ENCODE peak calls at places on chromosomes 6 and 20, in six cellular contexts. C is psoas muscle, A is neural progenitor cell, E is cardiac muscle cell, X is ascending aorta, H is IMR-90. V is an unnamed sample.

GRCh38 chr6:161076211-161076677 is 84.7 kb downstream of the MAP3K4 start:
- DNase-seq in X (no peak), A (no peak), H (no peak), C (no peak), E (peak; percentile 34), V (no peak)

GRCh38 chr6:30441171-30441570 is 48.1 kb upstream of the HLA-E start:
- DNase-seq in A (no peak), X (no peak), H (no peak), C (no peak), E (no peak), V (no peak)

GRCh38 chr20:11261533-11262000 is 587.8 kb upstream of the JAG1 start:
- DNase-seq in C (no peak), X (no peak), A (no peak), E (peak; percentile 77), H (peak; percentile 95), V (no peak)

GRCh38 chr20:61857884-61858283 is 207.8 kb downstream of the TAF4 start:
- DNase-seq in E (no peak), A (no peak), X (no peak), C (no peak), H (no peak), V (no peak)

GRCh38 chr6:16322666-16323312 is 84.4 kb downstream of the GMPR start:
- DNase-seq in X (peak; percentile 64), C (peak; percentile 70), E (peak; percentile 80), A (peak; percentile 26), H (peak; percentile 99), V (peak; percentile 59)

GRCh38 chr6:147837540-147837939 is 329.1 kb downstream of the SAMD5 start:
- DNase-seq in C (no peak), A (no peak), H (no peak), E (no peak), X (no peak), V (no peak)

GRCh38 chr6:20217476-20217855 is 5.2 kb upstream of the MBOAT1 start:
- DNase-seq in E (peak; percentile 40), H (no peak), C (no peak), A (no peak), X (no peak), V (no peak)

GRCh38 chr20:62980970-62981369 is 25.8 kb downstream of the BHLHE23 start:
- DNase-seq in A (peak; percentile 69), X (no peak), C (no peak), E (peak; percentile 6), H (no peak), V (no peak)

GRCh38 chr6:49342410-49342809 is 120.6 kb downstream of the MMUT start:
- DNase-seq in A (no peak), C (no peak), H (no peak), X (no peak), E (no peak), V (no peak)

GRCh38 chr6:81606965-81607381 is 145.5 kb downstream of the TENT5A start:
- DNase-seq in C (no peak), X (no peak), H (peak; percentile 91), E (no peak), A (no peak), V (no peak)

GRCh38 chr20:59320850-59321631 is 20.6 kb downstream of the EDN3 start:
- DNase-seq in H (no peak), E (no peak), C (no peak), A (no peak), X (no peak), V (no peak)

GRCh38 chr20:36262440-36262839 is 26.2 kb downstream of the AAR2 start:
- DNase-seq in H (no peak), A (no peak), C (no peak), X (no peak), E (no peak), V (no peak)

GRCh38 chr20:20321134-20321533 is 46.8 kb upstream of the INSM1 start:
- DNase-seq in E (no peak), H (no peak), A (no peak), X (no peak), C (no peak), V (no peak)

GRCh38 chr6:40393641-40394040 is 193.5 kb downstream of the LRFN2 start:
- DNase-seq in X (no peak), E (no peak), A (no peak), H (no peak), C (no peak), V (no peak)

GRCh38 chr20:62400541-62400940 is 6.5 kb downstream of the CABLES2 start:
- DNase-seq in X (no peak), A (no peak), H (no peak), E (no peak), C (no peak), V (peak; percentile 54)

GRCh38 chr6:132466952-132467351 is 46.0 kb downstream of the STX7 start:
- DNase-seq in E (peak; percentile 45), X (no peak), A (no peak), H (peak; percentile 78), C (no peak), V (no peak)

GRCh38 chr6:127111526-127111925 is 6.9 kb upstream of the RSPO3 start:
- DNase-seq in H (no peak), E (no peak), A (no peak), X (no peak), C (no peak), V (no peak)

DNA sequence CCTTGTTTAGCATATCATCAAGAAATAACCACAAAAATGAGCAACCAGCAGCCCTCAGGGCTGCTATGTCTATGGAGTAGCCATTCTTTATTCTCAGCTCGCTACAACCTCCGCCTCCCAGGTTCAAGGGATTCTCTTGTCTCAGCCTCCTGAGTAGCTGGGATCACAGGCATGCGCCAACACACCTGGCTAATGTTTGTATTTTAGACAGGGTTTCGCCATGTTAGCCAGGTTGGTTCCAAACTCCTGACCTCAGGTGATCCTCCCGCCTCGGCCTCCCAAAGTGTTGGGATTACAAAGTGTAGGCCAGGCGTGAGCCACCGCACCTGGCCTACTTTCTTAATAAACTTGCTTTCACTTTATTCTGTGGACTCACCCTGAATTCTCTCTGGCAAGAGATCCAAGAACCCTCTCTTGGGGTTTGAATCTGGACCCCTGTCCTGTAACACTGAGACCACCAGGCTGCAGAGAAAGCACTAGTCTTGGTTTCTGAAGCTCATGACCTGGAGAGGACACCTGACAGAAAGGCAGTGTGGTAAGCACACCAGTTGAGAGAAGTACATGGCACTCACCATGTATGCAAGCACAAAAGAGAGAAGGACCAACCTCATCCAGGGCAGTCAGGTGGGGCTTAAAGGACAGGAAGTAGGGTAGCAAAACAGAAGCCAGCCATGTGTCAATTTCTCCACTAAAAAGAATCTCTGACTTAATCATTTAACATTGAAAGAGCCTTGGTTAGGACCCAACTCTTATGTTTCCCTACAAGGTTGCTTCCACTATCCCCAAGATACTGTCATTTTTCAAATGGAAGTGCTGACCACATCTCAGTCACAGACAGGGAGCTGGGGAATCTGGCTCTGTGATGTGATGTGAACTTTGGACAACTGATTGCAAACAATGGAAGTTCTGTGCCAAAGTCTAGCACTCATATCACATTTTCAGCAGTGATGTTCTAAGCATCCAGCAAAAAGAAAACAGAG is 97.4 kb upstream of the DST start:
- DNase-seq in E (no peak), A (no peak), X (no peak), H (no peak), C (no peak), V (no peak)
- H3K27ac ChIP-seq in E (no peak overlapping the region), A (no peak overlapping the region), X (no peak overlapping the region), H (no peak overlapping the region), C (no peak overlapping the region), V (no peak overlapping the region)

GRCh38 chr6:137105375-137105774 is 60.6 kb upstream of the IL20RA start:
- DNase-seq in E (no peak), C (no peak), A (no peak), H (no peak), X (no peak), V (no peak)

GRCh38 chr6:137107767-137108105 is 63.0 kb upstream of the IL20RA start:
- DNase-seq in X (no peak), H (no peak), E (no peak), C (no peak), A (no peak), V (no peak)

GRCh38 chr6:137102851-137103492 is 58.2 kb upstream of the IL20RA start:
- DNase-seq in A (no peak), H (no peak), X (no peak), C (no peak), E (no peak), V (no peak)

GRCh38 chr6:137104926-137105325 is 60.2 kb upstream of the IL20RA start:
- DNase-seq in X (no peak), C (no peak), E (no peak), A (no peak), H (no peak), V (no peak)

GRCh38 chr6:137106183-137106582 is 61.4 kb upstream of the IL20RA start:
- DNase-seq in H (no peak), C (no peak), A (no peak), E (no peak), X (no peak), V (no peak)
- H3K4me1 ChIP-seq in H (no peaks in the 10 kb centered on the region), C (no peaks in the 10 kb centered on the region), A (no peaks in the 10 kb centered on the region), E (no peaks in the 10 kb centered on the region), X (no peaks in the 10 kb centered on the region), V (peaks cover 2% of the 10 kb centered on the region)

GRCh38 chr6:154471609-154472362 is 38.7 kb downstream of the CNKSR3 start:
- DNase-seq in E (no peak), A (no peak), C (no peak), H (no peak), X (no peak), V (no peak)
- H3K27ac ChIP-seq in E (peak overlapping the region; percentile 51), A (no peak overlapping the region), C (no peak overlapping the region), H (no peak overlapping the region), X (peak overlapping the region; percentile 92), V (no peak overlapping the region)

GRCh38 chr6:90230547-90231240 is 65.9 kb downstream of the BACH2 start:
- DNase-seq in C (no peak), H (no peak), E (peak; percentile 50), A (no peak), X (no peak), V (no peak)

GRCh38 chr6:90233994-90234393 is 62.6 kb downstream of the BACH2 start:
- DNase-seq in X (no peak), H (no peak), C (no peak), E (no peak), A (no peak), V (no peak)

GRCh38 chr6:90231308-90231707 is 65.3 kb downstream of the BACH2 start:
- DNase-seq in H (no peak), E (no peak), A (no peak), C (no peak), X (no peak), V (no peak)

GRCh38 chr6:90227693-90228092 is 69.0 kb downstream of the BACH2 start:
- DNase-seq in X (no peak), H (no peak), E (no peak), A (no peak), C (no peak), V (no peak)

GRCh38 chr6:90231798-90232197 is 64.8 kb downstream of the BACH2 start:
- DNase-seq in H (no peak), C (no peak), A (no peak), E (no peak), X (no peak), V (no peak)
- H3K4me1 ChIP-seq in H (peaks cover 7% of the 10 kb centered on the region), C (peaks cover 51% of the 10 kb centered on the region), A (peaks cover 12% of the 10 kb centered on the region), E (peaks cover 21% of the 10 kb centered on the region), X (no peaks in the 10 kb centered on the region), V (peaks cover 12% of the 10 kb centered on the region)

V was measured in upper lobe of left lung.